ENCODE peak calls at places on chromosomes 6 and 20, in seven cellular contexts. N is left ventricle myocardium inferior, T is fibroblast of mammary gland, Q is cardiac muscle cell, J is endothelial cell, S is HFFc6, L is nephron progenitor cell. K is an unnamed sample.

GRCh38 chr20:58471161-58471834 is 43.9 kb downstream of the APCDD1L start:
- DNase-seq in N (peak; percentile 72), T (peak; percentile 60), Q (no peak), J (no peak), S (no peak), L (no peak), K (no peak)

GRCh38 chr6:112468359-112468758 is 121.2 kb downstream of the RFPL4B start:
- DNase-seq in N (no peak), T (no peak), Q (peak; percentile 30), J (no peak), S (peak; percentile 73), L (no peak), K (no peak)

GRCh38 chr6:37516076-37516919 is 16.6 kb upstream of the CCDC167 start:
- DNase-seq in N (peak; percentile 31), T (no peak), Q (peak; percentile 26), J (no peak), S (no peak), L (no peak), K (no peak)

GRCh38 chr6:89716532-89716931 is 78.0 kb upstream of the LYRM2 start:
- DNase-seq in N (no peak), T (no peak), Q (no peak), J (no peak), S (no peak), L (no peak), K (no peak)

GRCh38 chr20:59831901-59832240 is 101.6 kb downstream of the SYCP2 start:
- DNase-seq in N (peak; percentile 25), T (no peak), Q (no peak), J (no peak), S (no peak), L (no peak), K (no peak)

GRCh38 chr6:32079566-32080290 is 29.4 kb downstream of the TNXB start:
- DNase-seq in N (no peak), T (no peak), Q (no peak), J (no peak), S (no peak), L (no peak), K (no peak)

GRCh38 chr6:13811627-13812358 is 2.6 kb downstream of the MCUR1 start:
- DNase-seq in N (no peak), T (no peak), Q (no peak), J (no peak), S (no peak), L (no peak), K (no peak)

GRCh38 chr6:129875610-129876515 is 14.7 kb upstream of the TMEM244 start:
- DNase-seq in N (no peak), T (no peak), Q (no peak), J (no peak), S (no peak), L (no peak), K (no peak)

GRCh38 chr6:73233048-73233447 is 7.8 kb upstream of the KHDC1L start:
- DNase-seq in N (no peak), T (no peak), Q (no peak), J (no peak), S (no peak), L (no peak), K (no peak)

GRCh38 chr20:25281541-25281991 is 33.7 kb downstream of the PYGB start:
- DNase-seq in N (peak; percentile 14), T (no peak), Q (no peak), J (no peak), S (no peak), L (no peak), K (no peak)

GRCh38 chr20:39479196-39479810 is 517.2 kb downstream of the DHX35 start:
- DNase-seq in N (no peak), T (no peak), Q (no peak), J (no peak), S (no peak), L (no peak), K (no peak)

GRCh38 chr20:19427480-19427879 is 215.0 kb downstream of the SLC24A3 start:
- DNase-seq in N (no peak), T (no peak), Q (peak; percentile 34), J (no peak), S (no peak), L (no peak), K (no peak)

GRCh38 chr6:39266782-39267355 is 37.6 kb upstream of the KCNK5 start:
- DNase-seq in N (no peak), T (no peak), Q (no peak), J (no peak), S (no peak), L (no peak), K (no peak)

GRCh38 chr6:157445277-157445676 is 64.3 kb downstream of the ZDHHC14 start:
- DNase-seq in N (no peak), T (no peak), Q (no peak), J (no peak), S (no peak), L (no peak), K (no peak)

GRCh38 chr6:113697642-113698410 is 159.3 kb upstream of the MARCKS start:
- DNase-seq in N (no peak), T (peak; percentile 93), Q (no peak), J (no peak), S (peak; percentile 85), L (no peak), K (no peak)

GRCh38 chr6:110875548-110876169 is 1.1 kb downstream of the AMD1 start:
- DNase-seq in N (peak; percentile 48), T (no peak), Q (peak; percentile 75), J (peak; percentile 42), S (peak; percentile 20), L (peak; percentile 63), K (no peak)

GRCh38 chr20:34536798-34537394 is 20.7 kb downstream of the DYNLRB1 start:
- DNase-seq in N (peak; percentile 72), T (peak; percentile 51), Q (peak; percentile 44), J (peak; percentile 56), S (no peak), L (peak; percentile 59), K (no peak)

GRCh38 chr6:36578030-36578825 is 15.9 kb upstream of the SRSF3 start:
- DNase-seq in N (no peak), T (no peak), Q (no peak), J (no peak), S (no peak), L (no peak), K (no peak)

GRCh38 chr6:56245903-56246351 is 1.5 kb downstream of the COL21A1 start:
- DNase-seq in N (no peak), T (peak; percentile 96), Q (no peak), J (no peak), S (no peak), L (no peak), K (no peak)

GRCh38 chr20:19212524-19213502 is at the start of gene SLC24A3:
- DNase-seq in N (peak; percentile 70), T (peak; percentile 8), Q (peak; percentile 82), J (peak; percentile 74), S (no peak), L (peak; percentile 81), K (no peak)

GRCh38 chr20:18188446-18188845 is 50.8 kb downstream of the KAT14 start:
- DNase-seq in N (no peak), T (peak; percentile 7), Q (no peak), J (no peak), S (no peak), L (no peak), K (no peak)

GRCh38 chr20:18191336-18191735 is 53.7 kb downstream of the KAT14 start:
- DNase-seq in N (no peak), T (no peak), Q (no peak), J (no peak), S (no peak), L (no peak), K (no peak)

GRCh38 chr20:18195931-18196330 is 58.3 kb downstream of the KAT14 start:
- DNase-seq in N (no peak), T (no peak), Q (no peak), J (no peak), S (no peak), L (no peak), K (no peak)

GRCh38 chr20:18187020-18187419 is 49.4 kb downstream of the KAT14 start:
- DNase-seq in N (no peak), T (no peak), Q (no peak), J (no peak), S (no peak), L (no peak), K (no peak)

GRCh38 chr20:18190466-18191233 is 53.0 kb downstream of the KAT14 start:
- DNase-seq in N (no peak), T (no peak), Q (no peak), J (no peak), S (peak; percentile 12), L (no peak), K (no peak)
- TF ChIP-seq CTCF in N (no peak), T (no peak), Q (no peak), J (no peak), S (no peak), L (no peak), K (no peak)

GRCh38 chr6:75526502-75527127 is 33.0 kb upstream of the FILIP1 start:
- DNase-seq in N (no peak), T (peak; percentile 79), Q (peak; percentile 77), J (peak; percentile 69), S (peak; percentile 76), L (peak; percentile 51), K (no peak)
- TF ChIP-seq CTCF in N (peak; percentile 85), T (peak; percentile 63), Q (peak; percentile 60), J (peak; percentile 71), S (peak; percentile 89), L (peak; percentile 66), K (peak; percentile 92)

DNA sequence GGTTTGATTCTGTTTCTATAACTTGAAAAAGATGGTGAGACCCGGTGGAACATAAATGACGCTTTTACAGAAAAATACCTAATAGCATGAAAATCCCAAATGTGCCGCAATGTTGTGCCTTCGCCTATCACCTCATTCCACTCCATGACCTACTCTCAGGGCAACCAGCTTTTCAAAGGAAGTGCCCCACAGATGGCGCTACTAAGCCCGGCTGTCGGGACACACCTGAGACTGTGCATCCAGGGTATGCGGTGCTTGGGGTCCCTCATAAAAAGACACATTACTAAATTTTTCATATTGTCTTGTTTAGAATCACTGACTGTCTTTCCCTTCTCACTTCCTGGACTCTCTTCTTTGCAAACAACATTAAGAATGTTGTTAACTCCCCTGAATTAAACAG is 145.5 kb upstream of the RPS6KA2 start:
- DNase-seq in N (no peak), T (no peak), Q (no peak), J (peak; percentile 3), S (no peak), L (no peak), K (no peak)
- TF ChIP-seq CTCF in N (no peak), T (peak; percentile 18), Q (peak; percentile 23), J (no peak), S (peak; percentile 30), L (no peak), K (peak; percentile 6)

GRCh38 chr20:31722388-31723281 is at the start of gene BCL2L1:
- DNase-seq in N (peak; percentile 88), T (peak; percentile 86), Q (peak; percentile 86), J (peak; percentile 84), S (peak; percentile 82), L (peak; percentile 77), K (no peak)
- TF ChIP-seq CTCF in N (peak; percentile 85), T (peak; percentile 75), Q (peak; percentile 82), J (peak; percentile 69), S (peak; percentile 80), L (peak; percentile 67), K (peak; percentile 52)

K was measured in D721Med.